ENCODE peak calls at places on chromosomes 4 and X, in eight cellular contexts. One of them, this sample, is unnamed.

GRCh38 chr4:25993564-25994185 is 79.7 kb downstream of the SMIM20 start:
- DNase-seq in WTC11: peak
- DNase-seq in Caco-2: peak
- DNase-seq in NCI-H1436: peak
- DNase-seq in stimulated activated CD8-positive, alpha-beta memory T cell treated with anti-CD3 and anti-CD28 coated beads, Interleukin-7, amount 100 ng/mL, for 1 hour: no peak
- DNase-seq in left ventricle myocardium inferior: peak
- DNase-seq in astrocyte: peak
- DNase-seq in cerebellum: no peak
- DNase-seq in this sample: peak

GRCh38 chr4:168589154-168589553 is 92.3 kb downstream of the PALLD start:
- DNase-seq in WTC11: no peak
- DNase-seq in Caco-2: no peak
- DNase-seq in NCI-H1436: no peak
- DNase-seq in stimulated activated CD8-positive, alpha-beta memory T cell treated with anti-CD3 and anti-CD28 coated beads, Interleukin-7, amount 100 ng/mL, for 1 hour: no peak
- DNase-seq in left ventricle myocardium inferior: no peak
- DNase-seq in astrocyte: peak
- DNase-seq in cerebellum: no peak
- DNase-seq in this sample: no peak

GRCh38 chrX:103831803-103832544 is at the start of gene RAB9B:
- DNase-seq in WTC11: peak
- DNase-seq in Caco-2: peak
- DNase-seq in NCI-H1436: peak
- DNase-seq in stimulated activated CD8-positive, alpha-beta memory T cell treated with anti-CD3 and anti-CD28 coated beads, Interleukin-7, amount 100 ng/mL, for 1 hour: no peak
- DNase-seq in left ventricle myocardium inferior: peak
- DNase-seq in astrocyte: peak
- DNase-seq in cerebellum: peak
- DNase-seq in this sample: peak

GRCh38 chrX:47283015-47283771 is 50.4 kb downstream of the USP11 start:
- DNase-seq in WTC11: no peak
- DNase-seq in Caco-2: no peak
- DNase-seq in NCI-H1436: peak
- DNase-seq in stimulated activated CD8-positive, alpha-beta memory T cell treated with anti-CD3 and anti-CD28 coated beads, Interleukin-7, amount 100 ng/mL, for 1 hour: no peak
- DNase-seq in left ventricle myocardium inferior: no peak
- DNase-seq in astrocyte: peak
- DNase-seq in cerebellum: peak
- DNase-seq in this sample: no peak

GRCh38 chrX:139932077-139932900 is 564 bp downstream of the ATP11C start:
- DNase-seq in WTC11: peak
- DNase-seq in Caco-2: peak
- DNase-seq in NCI-H1436: peak
- DNase-seq in stimulated activated CD8-positive, alpha-beta memory T cell treated with anti-CD3 and anti-CD28 coated beads, Interleukin-7, amount 100 ng/mL, for 1 hour: peak
- DNase-seq in left ventricle myocardium inferior: peak
- DNase-seq in astrocyte: no peak
- DNase-seq in cerebellum: peak
- DNase-seq in this sample: no peak

GRCh38 chr4:55549888-55550287 is 3.2 kb upstream of the CLOCK start:
- DNase-seq in WTC11: no peak
- DNase-seq in Caco-2: no peak
- DNase-seq in NCI-H1436: no peak
- DNase-seq in stimulated activated CD8-positive, alpha-beta memory T cell treated with anti-CD3 and anti-CD28 coated beads, Interleukin-7, amount 100 ng/mL, for 1 hour: no peak
- DNase-seq in left ventricle myocardium inferior: no peak
- DNase-seq in astrocyte: peak
- DNase-seq in cerebellum: no peak
- DNase-seq in this sample: no peak

GRCh38 chrX:106862972-106863688 is 40.0 kb downstream of the RIPPLY1 start:
- DNase-seq in WTC11: peak
- DNase-seq in Caco-2: peak
- DNase-seq in NCI-H1436: no peak
- DNase-seq in stimulated activated CD8-positive, alpha-beta memory T cell treated with anti-CD3 and anti-CD28 coated beads, Interleukin-7, amount 100 ng/mL, for 1 hour: no peak
- DNase-seq in left ventricle myocardium inferior: no peak
- DNase-seq in astrocyte: no peak
- DNase-seq in cerebellum: no peak
- DNase-seq in this sample: peak

GRCh38 chrX:80648023-80648422 is 161.7 kb downstream of the BRWD3 start:
- DNase-seq in WTC11: no peak
- DNase-seq in Caco-2: peak
- DNase-seq in NCI-H1436: no peak
- DNase-seq in stimulated activated CD8-positive, alpha-beta memory T cell treated with anti-CD3 and anti-CD28 coated beads, Interleukin-7, amount 100 ng/mL, for 1 hour: no peak
- DNase-seq in left ventricle myocardium inferior: no peak
- DNase-seq in astrocyte: no peak
- DNase-seq in cerebellum: no peak
- DNase-seq in this sample: no peak

GRCh38 chr4:140309124-140309870 is 64.1 kb upstream of the SCOC start:
- DNase-seq in WTC11: peak
- DNase-seq in Caco-2: peak
- DNase-seq in NCI-H1436: no peak
- DNase-seq in stimulated activated CD8-positive, alpha-beta memory T cell treated with anti-CD3 and anti-CD28 coated beads, Interleukin-7, amount 100 ng/mL, for 1 hour: no peak
- DNase-seq in left ventricle myocardium inferior: peak
- DNase-seq in astrocyte: peak
- DNase-seq in cerebellum: no peak
- DNase-seq in this sample: no peak

GRCh38 chrX:24574743-24575142 is 72.4 kb downstream of the PCYT1B start:
- DNase-seq in WTC11: no peak
- DNase-seq in Caco-2: no peak
- DNase-seq in NCI-H1436: no peak
- DNase-seq in stimulated activated CD8-positive, alpha-beta memory T cell treated with anti-CD3 and anti-CD28 coated beads, Interleukin-7, amount 100 ng/mL, for 1 hour: no peak
- DNase-seq in left ventricle myocardium inferior: no peak
- DNase-seq in astrocyte: no peak
- DNase-seq in cerebellum: no peak
- DNase-seq in this sample: no peak

GRCh38 chr4:16896871-16897270 is 1.6 kb downstream of the LDB2 start:
- DNase-seq in WTC11: no peak
- DNase-seq in Caco-2: no peak
- DNase-seq in NCI-H1436: no peak
- DNase-seq in stimulated activated CD8-positive, alpha-beta memory T cell treated with anti-CD3 and anti-CD28 coated beads, Interleukin-7, amount 100 ng/mL, for 1 hour: no peak
- DNase-seq in left ventricle myocardium inferior: no peak
- DNase-seq in astrocyte: peak
- DNase-seq in cerebellum: no peak
- DNase-seq in this sample: no peak

GRCh38 chr4:55255171-55255570 is 90.9 kb upstream of the SRD5A3 start:
- DNase-seq in WTC11: no peak
- DNase-seq in Caco-2: no peak
- DNase-seq in NCI-H1436: no peak
- DNase-seq in stimulated activated CD8-positive, alpha-beta memory T cell treated with anti-CD3 and anti-CD28 coated beads, Interleukin-7, amount 100 ng/mL, for 1 hour: no peak
- DNase-seq in left ventricle myocardium inferior: no peak
- DNase-seq in astrocyte: peak
- DNase-seq in cerebellum: no peak
- DNase-seq in this sample: no peak

GRCh38 chr4:11774346-11774745 is 345.7 kb upstream of the HS3ST1 start:
- DNase-seq in WTC11: no peak
- DNase-seq in Caco-2: no peak
- DNase-seq in NCI-H1436: no peak
- DNase-seq in stimulated activated CD8-positive, alpha-beta memory T cell treated with anti-CD3 and anti-CD28 coated beads, Interleukin-7, amount 100 ng/mL, for 1 hour: no peak
- DNase-seq in left ventricle myocardium inferior: no peak
- DNase-seq in astrocyte: no peak
- DNase-seq in cerebellum: no peak
- DNase-seq in this sample: no peak

GRCh38 chrX:55919367-55920221 is 202.0 kb downstream of the RRAGB start:
- DNase-seq in WTC11: no peak
- DNase-seq in Caco-2: no peak
- DNase-seq in NCI-H1436: no peak
- DNase-seq in stimulated activated CD8-positive, alpha-beta memory T cell treated with anti-CD3 and anti-CD28 coated beads, Interleukin-7, amount 100 ng/mL, for 1 hour: no peak
- DNase-seq in left ventricle myocardium inferior: no peak
- DNase-seq in astrocyte: no peak
- DNase-seq in cerebellum: no peak
- DNase-seq in this sample: no peak

GRCh38 chrX:35289952-35290351 is 347.4 kb downstream of the FAM47B start:
- DNase-seq in WTC11: no peak
- DNase-seq in Caco-2: no peak
- DNase-seq in NCI-H1436: no peak
- DNase-seq in stimulated activated CD8-positive, alpha-beta memory T cell treated with anti-CD3 and anti-CD28 coated beads, Interleukin-7, amount 100 ng/mL, for 1 hour: no peak
- DNase-seq in left ventricle myocardium inferior: no peak
- DNase-seq in astrocyte: no peak
- DNase-seq in cerebellum: no peak
- DNase-seq in this sample: no peak

This sample was measured in NT2/D1.